ENCODE peak calls at places on chromosomes 11 and 22, in eight cellular contexts. One of them, this sample, is unnamed.

GRCh38 chr22:18056161-18056666 is 21.6 kb upstream of the PEX26 start:
- DNase-seq in ELR: peak
- DNase-seq in GM04503: peak
- DNase-seq in GF-D8: no peak
- DNase-seq in NCI-H510A treated with DMSO at 0.1 percent for 48 hours: peak
- DNase-seq in fibroblast of the conjunctiva: peak
- DNase-seq in left ventricle myocardium inferior: no peak
- DNase-seq in glutamatergic neuron: no peak
- DNase-seq in this sample: peak

GRCh38 chr11:40188848-40189247 is 1270.6 kb downstream of the LRRC4C start:
- DNase-seq in ELR: no peak
- DNase-seq in GM04503: no peak
- DNase-seq in GF-D8: no peak
- DNase-seq in NCI-H510A treated with DMSO at 0.1 percent for 48 hours: peak
- DNase-seq in fibroblast of the conjunctiva: no peak
- DNase-seq in left ventricle myocardium inferior: no peak
- DNase-seq in glutamatergic neuron: no peak
- DNase-seq in this sample: no peak

GRCh38 chr11:77871855-77872254 is 50.9 kb downstream of the AAMDC start:
- DNase-seq in ELR: no peak
- DNase-seq in GM04503: no peak
- DNase-seq in GF-D8: no peak
- DNase-seq in NCI-H510A treated with DMSO at 0.1 percent for 48 hours: no peak
- DNase-seq in fibroblast of the conjunctiva: no peak
- DNase-seq in left ventricle myocardium inferior: no peak
- DNase-seq in glutamatergic neuron: no peak
- DNase-seq in this sample: no peak

GRCh38 chr11:73520358-73521061 is 77.4 kb downstream of the FAM168A start:
- DNase-seq in ELR: no peak
- DNase-seq in GM04503: no peak
- DNase-seq in GF-D8: no peak
- DNase-seq in NCI-H510A treated with DMSO at 0.1 percent for 48 hours: no peak
- DNase-seq in fibroblast of the conjunctiva: no peak
- DNase-seq in left ventricle myocardium inferior: no peak
- DNase-seq in glutamatergic neuron: no peak
- DNase-seq in this sample: no peak

GRCh38 chr22:29650370-29650769 is 46.9 kb downstream of the NF2 start:
- DNase-seq in ELR: no peak
- DNase-seq in GM04503: no peak
- DNase-seq in GF-D8: no peak
- DNase-seq in NCI-H510A treated with DMSO at 0.1 percent for 48 hours: no peak
- DNase-seq in fibroblast of the conjunctiva: no peak
- DNase-seq in left ventricle myocardium inferior: no peak
- DNase-seq in glutamatergic neuron: no peak
- DNase-seq in this sample: no peak

GRCh38 chr22:24233235-24233634 is 11.6 kb downstream of the GGT5 start:
- DNase-seq in ELR: no peak
- DNase-seq in GM04503: no peak
- DNase-seq in GF-D8: no peak
- DNase-seq in NCI-H510A treated with DMSO at 0.1 percent for 48 hours: no peak
- DNase-seq in fibroblast of the conjunctiva: no peak
- DNase-seq in left ventricle myocardium inferior: no peak
- DNase-seq in glutamatergic neuron: no peak
- DNase-seq in this sample: no peak

GRCh38 chr11:134939905-134940304 is 527.9 kb upstream of the B3GAT1 start:
- DNase-seq in ELR: no peak
- DNase-seq in GM04503: no peak
- DNase-seq in GF-D8: no peak
- DNase-seq in NCI-H510A treated with DMSO at 0.1 percent for 48 hours: no peak
- DNase-seq in fibroblast of the conjunctiva: no peak
- DNase-seq in left ventricle myocardium inferior: peak
- DNase-seq in glutamatergic neuron: peak
- DNase-seq in this sample: no peak

GRCh38 chr11:121367434-121367833 is 74.9 kb downstream of the SC5D start:
- DNase-seq in ELR: no peak
- DNase-seq in GM04503: no peak
- DNase-seq in GF-D8: no peak
- DNase-seq in NCI-H510A treated with DMSO at 0.1 percent for 48 hours: no peak
- DNase-seq in fibroblast of the conjunctiva: no peak
- DNase-seq in left ventricle myocardium inferior: no peak
- DNase-seq in glutamatergic neuron: no peak
- DNase-seq in this sample: peak

GRCh38 chr11:107791343-107792048 is 67.1 kb downstream of the SLC35F2 start:
- DNase-seq in ELR: no peak
- DNase-seq in GM04503: no peak
- DNase-seq in GF-D8: no peak
- DNase-seq in NCI-H510A treated with DMSO at 0.1 percent for 48 hours: no peak
- DNase-seq in fibroblast of the conjunctiva: peak
- DNase-seq in left ventricle myocardium inferior: no peak
- DNase-seq in glutamatergic neuron: no peak
- DNase-seq in this sample: no peak

GRCh38 chr11:134041791-134042696 is 26.8 kb upstream of the JAM3 start:
- DNase-seq in ELR: no peak
- DNase-seq in GM04503: peak
- DNase-seq in GF-D8: no peak
- DNase-seq in NCI-H510A treated with DMSO at 0.1 percent for 48 hours: no peak
- DNase-seq in fibroblast of the conjunctiva: no peak
- DNase-seq in left ventricle myocardium inferior: no peak
- DNase-seq in glutamatergic neuron: no peak
- DNase-seq in this sample: no peak

GRCh38 chr11:18490736-18491485 is 35.3 kb downstream of the LDHAL6A start:
- DNase-seq in ELR: no peak
- DNase-seq in GM04503: no peak
- DNase-seq in GF-D8: no peak
- DNase-seq in NCI-H510A treated with DMSO at 0.1 percent for 48 hours: no peak
- DNase-seq in fibroblast of the conjunctiva: no peak
- DNase-seq in left ventricle myocardium inferior: no peak
- DNase-seq in glutamatergic neuron: peak
- DNase-seq in this sample: no peak

GRCh38 chr11:69157156-69157821 is 1.6 kb downstream of the SMIM38 start:
- DNase-seq in ELR: peak
- DNase-seq in GM04503: no peak
- DNase-seq in GF-D8: no peak
- DNase-seq in NCI-H510A treated with DMSO at 0.1 percent for 48 hours: no peak
- DNase-seq in fibroblast of the conjunctiva: no peak
- DNase-seq in left ventricle myocardium inferior: peak
- DNase-seq in glutamatergic neuron: no peak
- DNase-seq in this sample: peak

GRCh38 chr11:1502971-1503707 is 16.6 kb upstream of the MOB2 start:
- DNase-seq in ELR: no peak
- DNase-seq in GM04503: no peak
- DNase-seq in GF-D8: no peak
- DNase-seq in NCI-H510A treated with DMSO at 0.1 percent for 48 hours: no peak
- DNase-seq in fibroblast of the conjunctiva: no peak
- DNase-seq in left ventricle myocardium inferior: peak
- DNase-seq in glutamatergic neuron: no peak
- DNase-seq in this sample: no peak

GRCh38 chr11:70538641-70539359 is 140.5 kb downstream of the CTTN start:
- DNase-seq in ELR: no peak
- DNase-seq in GM04503: no peak
- DNase-seq in GF-D8: no peak
- DNase-seq in NCI-H510A treated with DMSO at 0.1 percent for 48 hours: no peak
- DNase-seq in fibroblast of the conjunctiva: no peak
- DNase-seq in left ventricle myocardium inferior: no peak
- DNase-seq in glutamatergic neuron: peak
- DNase-seq in this sample: no peak

GRCh38 chr11:62592989-62593421 is 1.7 kb upstream of the TUT1 start:
- DNase-seq in ELR: no peak
- DNase-seq in GM04503: no peak
- DNase-seq in GF-D8: no peak
- DNase-seq in NCI-H510A treated with DMSO at 0.1 percent for 48 hours: no peak
- DNase-seq in fibroblast of the conjunctiva: no peak
- DNase-seq in left ventricle myocardium inferior: no peak
- DNase-seq in glutamatergic neuron: no peak
- DNase-seq in this sample: no peak

GRCh38 chr11:14411818-14412217 is 52.8 kb upstream of the RRAS2 start:
- DNase-seq in ELR: peak
- DNase-seq in GM04503: peak
- DNase-seq in GF-D8: no peak
- DNase-seq in NCI-H510A treated with DMSO at 0.1 percent for 48 hours: no peak
- DNase-seq in fibroblast of the conjunctiva: peak
- DNase-seq in left ventricle myocardium inferior: peak
- DNase-seq in glutamatergic neuron: no peak
- DNase-seq in this sample: peak

GRCh38 chr11:116357769-116358544 is 414.8 kb downstream of the BUD13 start:
- DNase-seq in ELR: no peak
- DNase-seq in GM04503: no peak
- DNase-seq in GF-D8: no peak
- DNase-seq in NCI-H510A treated with DMSO at 0.1 percent for 48 hours: no peak
- DNase-seq in fibroblast of the conjunctiva: no peak
- DNase-seq in left ventricle myocardium inferior: no peak
- DNase-seq in glutamatergic neuron: peak
- DNase-seq in this sample: no peak

GRCh38 chr22:48249721-48250268 is 1487.3 kb downstream of the TBC1D22A start:
- DNase-seq in ELR: no peak
- DNase-seq in GM04503: no peak
- DNase-seq in GF-D8: no peak
- DNase-seq in NCI-H510A treated with DMSO at 0.1 percent for 48 hours: no peak
- DNase-seq in fibroblast of the conjunctiva: no peak
- DNase-seq in left ventricle myocardium inferior: no peak
- DNase-seq in glutamatergic neuron: no peak
- DNase-seq in this sample: no peak

GRCh38 chr11:71158936-71159335 is 93.4 kb downstream of the SHANK2 start:
- DNase-seq in ELR: no peak
- DNase-seq in GM04503: no peak
- DNase-seq in GF-D8: no peak
- DNase-seq in NCI-H510A treated with DMSO at 0.1 percent for 48 hours: no peak
- DNase-seq in fibroblast of the conjunctiva: no peak
- DNase-seq in left ventricle myocardium inferior: no peak
- DNase-seq in glutamatergic neuron: no peak
- DNase-seq in this sample: no peak

GRCh38 chr11:120235024-120235628 is 4.8 kb upstream of the POU2F3 start:
- DNase-seq in ELR: peak
- DNase-seq in GM04503: no peak
- DNase-seq in GF-D8: no peak
- DNase-seq in NCI-H510A treated with DMSO at 0.1 percent for 48 hours: peak
- DNase-seq in fibroblast of the conjunctiva: no peak
- DNase-seq in left ventricle myocardium inferior: peak
- DNase-seq in glutamatergic neuron: peak
- DNase-seq in this sample: no peak

GRCh38 chr22:28027453-28028448 is 108.7 kb upstream of the PITPNB start:
- DNase-seq in ELR: no peak
- DNase-seq in GM04503: no peak
- DNase-seq in GF-D8: no peak
- DNase-seq in NCI-H510A treated with DMSO at 0.1 percent for 48 hours: no peak
- DNase-seq in fibroblast of the conjunctiva: no peak
- DNase-seq in left ventricle myocardium inferior: no peak
- DNase-seq in glutamatergic neuron: no peak
- DNase-seq in this sample: no peak

GRCh38 chr11:45209000-45209399 is 62.6 kb downstream of the PRDM11 start:
- DNase-seq in ELR: no peak
- DNase-seq in GM04503: no peak
- DNase-seq in GF-D8: no peak
- DNase-seq in NCI-H510A treated with DMSO at 0.1 percent for 48 hours: no peak
- DNase-seq in fibroblast of the conjunctiva: no peak
- DNase-seq in left ventricle myocardium inferior: no peak
- DNase-seq in glutamatergic neuron: no peak
- DNase-seq in this sample: no peak

GRCh38 chr22:50731811-50732624 is 6.0 kb upstream of the ACR start:
- DNase-seq in ELR: peak
- DNase-seq in GM04503: no peak
- DNase-seq in GF-D8: no peak
- DNase-seq in NCI-H510A treated with DMSO at 0.1 percent for 48 hours: no peak
- DNase-seq in fibroblast of the conjunctiva: peak
- DNase-seq in left ventricle myocardium inferior: peak
- DNase-seq in glutamatergic neuron: no peak
- DNase-seq in this sample: peak

GRCh38 chr11:17633279-17633986 is 85.9 kb upstream of the MYOD1 start:
- DNase-seq in ELR: no peak
- DNase-seq in GM04503: no peak
- DNase-seq in GF-D8: no peak
- DNase-seq in NCI-H510A treated with DMSO at 0.1 percent for 48 hours: no peak
- DNase-seq in fibroblast of the conjunctiva: no peak
- DNase-seq in left ventricle myocardium inferior: no peak
- DNase-seq in glutamatergic neuron: no peak
- DNase-seq in this sample: no peak

GRCh38 chr11:101912823-101913284 is 2.0 kb upstream of the CEP126 start:
- DNase-seq in ELR: no peak
- DNase-seq in GM04503: no peak
- DNase-seq in GF-D8: no peak
- DNase-seq in NCI-H510A treated with DMSO at 0.1 percent for 48 hours: peak
- DNase-seq in fibroblast of the conjunctiva: no peak
- DNase-seq in left ventricle myocardium inferior: no peak
- DNase-seq in glutamatergic neuron: no peak
- DNase-seq in this sample: no peak

GRCh38 chr11:111982532-111983186 is 42.5 kb upstream of the DLAT start:
- DNase-seq in ELR: no peak
- DNase-seq in GM04503: no peak
- DNase-seq in GF-D8: no peak
- DNase-seq in NCI-H510A treated with DMSO at 0.1 percent for 48 hours: no peak
- DNase-seq in fibroblast of the conjunctiva: no peak
- DNase-seq in left ventricle myocardium inferior: no peak
- DNase-seq in glutamatergic neuron: no peak
- DNase-seq in this sample: no peak

GRCh38 chr22:28951969-28952521 is 68.7 kb downstream of the ZNRF3 start:
- DNase-seq in ELR: no peak
- DNase-seq in GM04503: no peak
- DNase-seq in GF-D8: no peak
- DNase-seq in NCI-H510A treated with DMSO at 0.1 percent for 48 hours: no peak
- DNase-seq in fibroblast of the conjunctiva: peak
- DNase-seq in left ventricle myocardium inferior: no peak
- DNase-seq in glutamatergic neuron: no peak
- DNase-seq in this sample: no peak

GRCh38 chr11:56876621-56877312 is 111.9 kb upstream of the OR5AK2 start:
- DNase-seq in ELR: no peak
- DNase-seq in GM04503: peak
- DNase-seq in GF-D8: no peak
- DNase-seq in NCI-H510A treated with DMSO at 0.1 percent for 48 hours: no peak
- DNase-seq in fibroblast of the conjunctiva: no peak
- DNase-seq in left ventricle myocardium inferior: no peak
- DNase-seq in glutamatergic neuron: no peak
- DNase-seq in this sample: no peak

This sample was measured in EL.